ENCODE peak calls at places on chromosome 9, in six cellular contexts. D is GM12878, E is upper lobe of left lung, X is ovary, I is transverse colon, G is SK-N-SH. A is an unnamed sample.

GRCh38 chr9:98022447-98022846 is 34.1 kb upstream of the NANS start:
- DNase-seq in D (no peak), E (no peak), X (no peak), I (no peak), G (no peak), A (no peak)

GRCh38 chr9:114272739-114273431 is 50.0 kb upstream of the ORM1 start:
- DNase-seq in D (no peak), E (no peak), X (peak), I (no peak), G (no peak), A (no peak)

GRCh38 chr9:18703086-18703750 is 229.3 kb downstream of the ADAMTSL1 start:
- DNase-seq in D (no peak), E (no peak), X (no peak), I (no peak), G (peak), A (no peak)

GRCh38 chr9:112494153-112494552 is 7.5 kb downstream of the KIAA1958 start:
- DNase-seq in D (no peak), E (no peak), X (no peak), I (no peak), G (no peak), A (no peak)

GRCh38 chr9:135152608-135153337 is 65.3 kb downstream of the OLFM1 start:
- DNase-seq in D (no peak), E (no peak), X (no peak), I (no peak), G (peak), A (no peak)

GRCh38 chr9:15837079-15837679 is 284.3 kb downstream of the CCDC171 start:
- DNase-seq in D (peak), E (no peak), X (peak), I (no peak), G (peak), A (no peak)

GRCh38 chr9:120885459-120885858 is 8.5 kb upstream of the PHF19 start:
- DNase-seq in D (no peak), E (no peak), X (no peak), I (no peak), G (no peak), A (no peak)

GRCh38 chr9:99848447-99848846 is 26.8 kb downstream of the NR4A3 start:
- DNase-seq in D (no peak), E (no peak), X (no peak), I (no peak), G (no peak), A (peak)

GRCh38 chr9:25681270-25681669 is 3.0 kb upstream of the TUSC1 start:
- DNase-seq in D (no peak), E (no peak), X (no peak), I (no peak), G (no peak), A (no peak)

GRCh38 chr9:125262217-125262991 is 778 bp downstream of the GAPVD1 start:
- DNase-seq in D (no peak), E (no peak), X (no peak), I (no peak), G (no peak), A (no peak)

GRCh38 chr9:136282272-136282861 is 21.5 kb downstream of the CCDC187 start:
- DNase-seq in D (no peak), E (no peak), X (no peak), I (peak), G (no peak), A (no peak)

GRCh38 chr9:97555164-97555563 is 53.7 kb downstream of the TMOD1 start:
- DNase-seq in D (no peak), E (no peak), X (peak), I (no peak), G (no peak), A (no peak)

GRCh38 chr9:123115146-123115913 is 81.9 kb downstream of the GPR21 start:
- DNase-seq in D (no peak), E (no peak), X (no peak), I (no peak), G (no peak), A (no peak)

GRCh38 chr9:137353223-137354152 is 51.4 kb upstream of the NRARP start:
- DNase-seq in D (no peak), E (no peak), X (peak), I (no peak), G (no peak), A (no peak)

GRCh38 chr9:105930007-105930627 is 235.8 kb downstream of the TMEM38B start:
- DNase-seq in D (no peak), E (no peak), X (no peak), I (no peak), G (peak), A (no peak)

GRCh38 chr9:28887188-28887884 is 1314.1 kb upstream of the C9orf72 start:
- DNase-seq in D (no peak), E (no peak), X (no peak), I (no peak), G (no peak), A (no peak)

GRCh38 chr9:134319306-134320194 is 6.7 kb upstream of the RXRA start:
- DNase-seq in D (no peak), E (no peak), X (peak), I (no peak), G (no peak), A (no peak)

GRCh38 chr9:99299214-99300102 is 77.4 kb downstream of the SEC61B start:
- DNase-seq in D (no peak), E (no peak), X (no peak), I (no peak), G (peak), A (peak)

GRCh38 chr9:132806723-132807421 is 71.2 kb downstream of the AK8 start:
- DNase-seq in D (no peak), E (no peak), X (no peak), I (no peak), G (no peak), A (no peak)

GRCh38 chr9:77454668-77455067 is 193.5 kb downstream of the GNA14 start:
- DNase-seq in D (no peak), E (no peak), X (no peak), I (no peak), G (no peak), A (no peak)

DNA sequence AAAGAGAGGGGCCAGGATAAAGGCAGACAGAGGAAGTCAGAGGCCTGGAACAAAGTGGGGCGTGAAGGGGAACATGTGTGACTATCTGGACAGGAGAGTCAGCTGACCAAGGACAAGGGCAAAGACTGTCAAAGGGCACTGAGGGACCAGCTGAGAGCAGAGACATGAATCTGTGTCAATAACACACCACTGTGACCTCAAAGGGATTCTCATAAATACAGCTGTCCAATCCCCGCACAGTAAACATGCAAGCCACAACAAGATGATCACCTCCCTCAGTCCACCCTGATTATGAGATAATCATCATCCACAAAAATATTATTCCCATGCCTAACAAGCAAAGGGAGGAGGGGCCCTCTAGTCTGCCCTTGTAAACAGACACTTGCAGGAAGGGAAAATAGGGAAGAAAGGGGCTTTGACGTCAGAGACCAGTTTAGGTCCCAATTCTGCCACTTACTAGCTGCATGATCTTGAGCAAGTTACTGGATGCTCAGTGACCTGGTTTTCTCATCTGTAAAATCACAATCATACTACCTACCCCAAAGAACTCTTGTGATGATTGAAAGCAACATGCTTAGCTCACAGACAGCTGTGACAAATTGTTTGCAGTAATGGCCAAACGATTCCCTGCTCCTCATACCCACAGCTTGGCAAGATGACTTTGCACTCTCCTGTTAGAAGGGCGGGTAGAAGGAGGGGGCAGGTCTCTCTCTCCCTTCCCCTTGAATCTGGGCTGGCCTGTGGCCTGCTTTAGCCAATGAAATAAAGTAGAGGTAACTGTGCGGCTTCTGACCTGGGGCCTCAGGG is 41.8 kb downstream of the RAPGEF1 start:
- DNase-seq in D (no peak), E (peak), X (no peak), I (no peak), G (no peak), A (no peak)
- TF ChIP-seq EP300 in D (no peak), E (no peak), X (no peak), I (no peak), G (no peak), A (no peak)

GRCh38 chr9:129319938-129320481 is 141.9 kb upstream of the IER5L start:
- DNase-seq in D (no peak), E (peak), X (no peak), I (no peak), G (no peak), A (no peak)

GRCh38 chr9:129321511-129322021 is 143.5 kb upstream of the IER5L start:
- DNase-seq in D (no peak), E (peak), X (peak), I (no peak), G (no peak), A (no peak)

GRCh38 chr9:129322022-129322621 is 144.1 kb upstream of the IER5L start:
- DNase-seq in D (no peak), E (peak), X (peak), I (peak), G (no peak), A (no peak)

GRCh38 chr9:129319076-129319937 is 141.2 kb upstream of the IER5L start:
- DNase-seq in D (no peak), E (peak), X (peak), I (no peak), G (no peak), A (no peak)

GRCh38 chr9:129320575-129321311 is 142.7 kb upstream of the IER5L start:
- DNase-seq in D (peak), E (peak), X (peak), I (peak), G (peak), A (no peak)
- TF ChIP-seq CTCF in D (no peak), E (peak), X (no peak), I (no peak), G (peak), A (peak)

DNA sequence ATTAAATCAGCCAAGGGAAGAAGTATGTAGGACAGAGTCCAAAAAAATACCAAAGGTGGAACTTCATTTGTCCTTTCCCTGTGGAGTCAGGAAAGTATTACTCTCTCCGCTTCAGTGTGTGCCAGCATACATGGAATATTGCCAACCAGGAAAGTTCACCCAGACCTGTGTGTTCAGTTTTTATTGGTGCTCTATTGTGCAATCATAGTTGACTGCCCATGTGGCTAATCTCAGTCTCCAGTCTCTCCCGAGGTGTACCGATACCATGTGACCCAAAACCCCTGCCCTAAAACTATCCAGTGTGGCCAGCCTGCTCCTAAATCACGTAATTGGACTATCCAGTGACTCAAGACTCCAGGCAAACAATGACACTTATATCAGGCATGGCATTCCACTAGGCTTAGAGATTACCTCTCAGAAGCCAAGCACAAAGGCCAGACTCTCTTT is 38.8 kb downstream of the NFX1 start:
- DNase-seq in D (no peak), E (peak), X (no peak), I (peak), G (no peak), A (no peak)
- TF ChIP-seq EP300 in D (no peak), E (no peak), X (no peak), I (peak), G (no peak), A (no peak)

GRCh38 chr9:79155308-79155707 is 416.5 kb upstream of the TLE4 start:
- DNase-seq in D (no peak), E (no peak), X (no peak), I (no peak), G (no peak), A (no peak)
- TF ChIP-seq CTCF in D (no peak), E (no peak), X (no peak), I (no peak), G (no peak), A (no peak)

A was measured in esophagus muscularis mucosa.